ENCODE peak calls at places on chromosomes 2 and 18, in five cellular contexts. D is K562, S is HepG2, A is SK-N-SH, E is GM12878. C is an unnamed sample.

GRCh38 chr18:40935423-40935822 is 1019.6 kb upstream of the PIK3C3 start:
- DNase-seq in D (peak), S (peak), A (no peak), E (peak), C (no peak)

GRCh38 chr18:49911414-49911813 is 98.1 kb upstream of the ACAA2 start:
- DNase-seq in D (no peak), S (peak), A (no peak), E (no peak), C (no peak)

GRCh38 chr2:218859556-218859993 is at the start of gene WNT6:
- DNase-seq in D (peak), S (no peak), A (peak), E (no peak), C (no peak)

GRCh38 chr2:112726487-112727190 is 5.8 kb downstream of the NT5DC4 start:
- DNase-seq in D (peak), S (peak), A (peak), E (peak), C (peak)

GRCh38 chr2:98768765-98769476 is 38.0 kb upstream of the MGAT4A start:
- DNase-seq in D (no peak), S (peak), A (no peak), E (no peak), C (no peak)

GRCh38 chr2:23637011-23637778 is 252.2 kb downstream of the KLHL29 start:
- DNase-seq in D (no peak), S (no peak), A (peak), E (no peak), C (no peak)

GRCh38 chr2:6526093-6526824 is 339.4 kb downstream of the CMPK2 start:
- DNase-seq in D (no peak), S (peak), A (peak), E (peak), C (peak)

GRCh38 chr2:101406867-101407266 is 19.6 kb upstream of the CREG2 start:
- DNase-seq in D (no peak), S (no peak), A (no peak), E (no peak), C (no peak)

GRCh38 chr2:180705122-180705521 is 275.3 kb upstream of the UBE2E3 start:
- DNase-seq in D (no peak), S (no peak), A (no peak), E (no peak), C (no peak)

GRCh38 chr2:240624950-240625621 is at the start of gene GPR35:
- DNase-seq in D (peak), S (no peak), A (no peak), E (peak), C (no peak)

GRCh38 chr2:145836986-145837385 is 1317.1 kb upstream of the ZEB2 start:
- DNase-seq in D (no peak), S (no peak), A (no peak), E (no peak), C (no peak)

GRCh38 chr18:45549296-45549695 is 66.0 kb upstream of the SLC14A2 start:
- DNase-seq in D (no peak), S (no peak), A (no peak), E (no peak), C (no peak)

GRCh38 chr2:189369566-189369965 is 71.7 kb upstream of the WDR75 start:
- DNase-seq in D (no peak), S (no peak), A (no peak), E (no peak), C (no peak)

GRCh38 chr2:127695491-127696472 is 5.5 kb upstream of the SFT2D3 start:
- DNase-seq in D (no peak), S (no peak), A (peak), E (no peak), C (peak)

GRCh38 chr18:44955825-44956224 is 275.1 kb downstream of the SETBP1 start:
- DNase-seq in D (no peak), S (no peak), A (no peak), E (no peak), C (no peak)

GRCh38 chr2:3759331-3759730 is 56.0 kb downstream of the DCDC2C start:
- DNase-seq in D (no peak), S (no peak), A (no peak), E (no peak), C (no peak)

GRCh38 chr18:79915161-79916127 is 36.0 kb downstream of the SLC66A2 start:
- DNase-seq in D (no peak), S (no peak), A (peak), E (no peak), C (no peak)

GRCh38 chr2:231318954-231319353 is 76.6 kb upstream of the B3GNT7 start:
- DNase-seq in D (no peak), S (no peak), A (no peak), E (no peak), C (no peak)

GRCh38 chr2:48131503-48132293 is 225.4 kb upstream of the FBXO11 start:
- DNase-seq in D (peak), S (no peak), A (peak), E (no peak), C (no peak)

GRCh38 chr2:98036349-98037000 is 40.7 kb upstream of the TMEM131 start:
- DNase-seq in D (no peak), S (no peak), A (no peak), E (no peak), C (no peak)

GRCh38 chr2:127575941-127576432 is 40.5 kb downstream of the MYO7B start:
- DNase-seq in D (no peak), S (no peak), A (no peak), E (no peak), C (no peak)

GRCh38 chr2:2769481-2770431 is 438.7 kb upstream of the MYT1L start:
- DNase-seq in D (no peak), S (no peak), A (peak), E (no peak), C (no peak)

GRCh38 chr2:102064679-102065674 is 73.2 kb downstream of the IL1R2 start:
- DNase-seq in D (peak), S (peak), A (peak), E (no peak), C (no peak)

GRCh38 chr2:74567862-74568261 is 13.3 kb downstream of the DOK1 start:
- DNase-seq in D (no peak), S (no peak), A (no peak), E (no peak), C (no peak)

GRCh38 chr2:167192833-167193232 is 304.6 kb downstream of the XIRP2 start:
- DNase-seq in D (no peak), S (no peak), A (no peak), E (no peak), C (no peak)

GRCh38 chr2:16853088-16853487 is 187.5 kb upstream of the CYRIA start:
- DNase-seq in D (no peak), S (no peak), A (no peak), E (no peak), C (no peak)

GRCh38 chr18:43396266-43396665 is 119.0 kb upstream of the SYT4 start:
- DNase-seq in D (no peak), S (no peak), A (peak), E (no peak), C (no peak)

DNA sequence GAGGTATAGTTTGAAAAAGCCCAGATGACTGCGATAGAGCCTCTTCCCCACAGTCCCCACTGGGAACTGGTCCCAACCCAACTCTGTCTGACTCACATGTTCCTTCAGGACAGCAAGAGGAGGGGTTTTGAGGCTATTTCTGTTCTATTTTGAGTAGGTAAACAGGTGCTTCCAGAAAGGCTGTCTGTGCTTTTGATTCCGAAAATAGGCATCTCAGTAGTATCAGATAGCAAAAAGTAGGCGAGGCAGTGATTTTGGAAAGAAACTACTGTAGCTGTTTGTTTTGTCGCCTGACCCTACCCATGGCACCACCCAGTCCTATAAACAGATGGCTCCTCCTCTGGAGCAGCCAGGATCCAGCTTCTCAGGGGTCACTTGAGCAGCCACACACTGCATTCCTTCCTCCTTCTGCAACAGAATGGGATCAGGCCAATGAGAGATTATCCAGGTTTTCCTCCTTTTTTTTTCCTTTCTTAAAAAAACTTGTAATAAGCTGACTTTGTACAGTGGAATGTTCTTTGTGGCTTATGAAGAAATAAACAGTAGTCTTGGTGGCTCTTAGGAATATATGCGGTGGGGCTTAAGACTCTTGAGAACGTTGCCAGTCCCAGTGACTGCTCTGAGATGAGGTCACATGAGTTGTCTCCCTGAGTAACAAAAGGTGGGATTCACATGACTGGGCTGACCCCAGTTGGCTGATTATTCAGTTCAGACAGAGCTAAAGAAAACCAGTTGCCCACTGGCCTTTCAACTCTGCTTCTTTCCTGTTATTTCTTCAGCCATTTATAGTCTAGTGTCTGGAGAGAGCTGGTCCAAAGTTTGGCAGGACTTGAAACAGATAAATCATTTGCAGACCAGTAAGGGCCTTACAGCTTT is 98.6 kb downstream of the KCNS3 start:
- DNase-seq in D (no peak), S (no peak), A (no peak), E (no peak), C (no peak)
- TF ChIP-seq POLR2AphosphoS5 in D (no peak), S (no peak), A (no peak), E (no peak), C (no peak)

GRCh38 chr2:72143441-72144356 is 4.0 kb downstream of the CYP26B1 start:
- DNase-seq in D (no peak), S (no peak), A (peak), E (no peak), C (no peak)

GRCh38 chr2:72146357-72147302 is 1.0 kb downstream of the CYP26B1 start:
- DNase-seq in D (no peak), S (no peak), A (peak), E (no peak), C (no peak)

GRCh38 chr2:72144412-72144745 is 3.3 kb downstream of the CYP26B1 start:
- DNase-seq in D (no peak), S (no peak), A (no peak), E (no peak), C (no peak)

GRCh38 chr2:72145658-72146329 is 1.9 kb downstream of the CYP26B1 start:
- DNase-seq in D (no peak), S (no peak), A (peak), E (no peak), C (no peak)

GRCh38 chr2:72144746-72145657 is 2.7 kb downstream of the CYP26B1 start:
- DNase-seq in D (no peak), S (peak), A (peak), E (no peak), C (peak)
- TF ChIP-seq MAX in D (no peak), S (no peak), A (no peak), E (no peak), C (peak)

GRCh38 chr18:34709631-34710429 is at the start of gene DTNA:
- DNase-seq in D (no peak), S (no peak), A (peak), E (no peak), C (no peak)

GRCh38 chr18:34709104-34709503 is 994 bp upstream of the DTNA start:
- DNase-seq in D (no peak), S (peak), A (no peak), E (no peak), C (no peak)

GRCh38 chr18:34707670-34708069 is 2.4 kb upstream of the DTNA start:
- DNase-seq in D (no peak), S (no peak), A (no peak), E (no peak), C (peak)

GRCh38 chr18:34704823-34705222 is 5.3 kb upstream of the DTNA start:
- DNase-seq in D (no peak), S (no peak), A (no peak), E (no peak), C (no peak)

DNA sequence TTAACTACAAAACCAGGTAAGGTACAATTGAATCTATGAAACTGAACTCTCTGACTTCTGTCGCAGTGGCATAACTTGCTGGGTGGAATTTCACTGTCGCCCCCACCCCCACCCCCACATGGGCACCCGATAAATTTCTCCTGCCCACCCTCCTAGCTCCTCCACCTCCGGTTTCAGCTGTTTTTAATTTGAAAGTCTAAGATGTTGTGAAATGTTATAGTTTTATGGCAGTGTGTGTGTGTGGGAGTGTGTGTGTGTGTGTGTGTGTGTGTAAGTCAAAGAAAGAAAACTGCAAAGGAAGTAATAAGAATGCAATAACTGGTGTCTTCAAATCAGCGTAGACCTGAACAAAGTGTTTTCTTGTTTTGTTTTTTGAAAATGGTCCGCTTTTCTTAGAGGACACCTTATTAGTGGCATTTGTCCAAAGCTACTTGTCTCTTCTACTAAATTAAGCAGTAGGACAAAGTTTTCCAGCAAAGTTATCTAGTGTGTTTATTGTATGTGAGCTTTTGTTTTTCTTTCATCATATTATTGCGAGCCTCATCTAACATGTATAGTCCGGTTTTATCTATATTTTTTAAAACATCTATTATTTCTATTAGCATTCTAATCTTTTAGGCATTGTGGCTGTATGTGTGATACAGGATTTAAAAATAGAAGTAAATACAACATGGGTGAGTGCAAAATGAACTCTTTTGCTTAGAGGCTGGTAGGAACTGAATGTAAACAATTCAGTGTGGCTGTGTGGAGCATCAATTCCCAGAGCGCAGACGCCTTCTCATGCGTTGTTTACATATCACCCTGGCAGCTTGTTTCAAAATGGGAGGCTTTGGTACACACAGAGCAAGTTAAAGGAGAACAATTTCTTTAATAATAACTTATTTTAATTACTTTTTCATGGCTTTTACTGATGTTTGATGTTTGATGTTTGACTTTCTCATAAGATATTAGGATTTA is 610 bp downstream of the DTNA start:
- DNase-seq in D (no peak), S (no peak), A (peak), E (no peak), C (no peak)
- TF ChIP-seq REST in D (no peak), S (no peak), A (no peak), E (no peak), C (no peak)

GRCh38 chr2:43340066-43340465 is 113.7 kb upstream of the ZFP36L2 start:
- DNase-seq in D (no peak), S (no peak), A (no peak), E (no peak), C (no peak)
- TF ChIP-seq POLR2AphosphoS5 in D (no peak), S (no peak), A (no peak), E (no peak), C (no peak)

GRCh38 chr2:216922170-216922780 is 62.4 kb upstream of the TNP1 start:
- DNase-seq in D (no peak), S (no peak), A (no peak), E (no peak), C (no peak)
- TF ChIP-seq MAX in D (no peak), S (no peak), A (no peak), E (no peak), C (no peak)

GRCh38 chr2:177256026-177256425 is 8.5 kb downstream of the NFE2L2 start:
- DNase-seq in D (no peak), S (no peak), A (no peak), E (no peak), C (no peak)

GRCh38 chr2:177253704-177254103 is 10.8 kb downstream of the NFE2L2 start:
- DNase-seq in D (no peak), S (no peak), A (no peak), E (no peak), C (no peak)

GRCh38 chr2:177252808-177253531 is 11.6 kb downstream of the NFE2L2 start:
- DNase-seq in D (no peak), S (no peak), A (no peak), E (no peak), C (no peak)

GRCh38 chr2:177255227-177255601 is 9.3 kb downstream of the NFE2L2 start:
- DNase-seq in D (no peak), S (no peak), A (no peak), E (no peak), C (no peak)

DNA sequence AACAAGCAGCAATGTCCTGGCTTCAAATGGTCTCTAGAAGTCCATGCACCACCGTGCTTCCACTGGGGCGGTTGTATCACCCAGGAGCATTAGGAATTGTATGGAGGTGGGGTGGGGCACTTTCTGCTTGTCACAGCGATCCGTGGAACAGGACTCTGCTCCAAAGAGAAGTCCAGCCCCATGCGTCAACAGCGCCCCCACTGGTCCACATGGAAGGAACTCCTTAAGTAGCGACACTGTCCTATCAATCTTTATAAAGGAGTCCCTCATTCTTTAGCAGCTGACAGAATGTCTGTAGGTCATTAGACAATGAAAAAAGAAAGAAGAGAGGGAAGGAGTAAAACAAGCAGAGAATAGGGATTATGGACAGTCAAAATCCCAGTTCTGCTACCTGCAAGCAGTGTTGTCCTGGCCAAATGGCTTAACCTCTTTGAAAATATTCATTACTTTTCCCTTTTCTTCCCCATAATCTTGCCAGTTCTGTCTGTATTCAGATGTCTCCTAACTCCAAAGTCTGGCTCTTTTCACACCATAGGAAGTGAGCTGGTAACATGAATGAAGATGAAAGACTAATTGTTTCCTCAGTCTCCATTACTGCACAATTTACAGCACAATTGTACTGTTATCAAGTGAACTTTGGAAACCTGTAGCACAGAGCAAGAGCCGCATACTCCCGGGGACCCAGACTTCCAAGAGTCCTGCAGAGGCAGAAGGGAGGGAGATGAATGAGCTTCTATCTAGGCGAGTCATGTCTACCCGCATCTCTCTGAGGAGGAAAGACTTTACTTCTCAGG is 9.9 kb downstream of the NFE2L2 start:
- DNase-seq in D (peak), S (peak), A (peak), E (no peak), C (peak)
- TF ChIP-seq REST in D (no peak), S (no peak), A (no peak), E (no peak), C (no peak)

DNA sequence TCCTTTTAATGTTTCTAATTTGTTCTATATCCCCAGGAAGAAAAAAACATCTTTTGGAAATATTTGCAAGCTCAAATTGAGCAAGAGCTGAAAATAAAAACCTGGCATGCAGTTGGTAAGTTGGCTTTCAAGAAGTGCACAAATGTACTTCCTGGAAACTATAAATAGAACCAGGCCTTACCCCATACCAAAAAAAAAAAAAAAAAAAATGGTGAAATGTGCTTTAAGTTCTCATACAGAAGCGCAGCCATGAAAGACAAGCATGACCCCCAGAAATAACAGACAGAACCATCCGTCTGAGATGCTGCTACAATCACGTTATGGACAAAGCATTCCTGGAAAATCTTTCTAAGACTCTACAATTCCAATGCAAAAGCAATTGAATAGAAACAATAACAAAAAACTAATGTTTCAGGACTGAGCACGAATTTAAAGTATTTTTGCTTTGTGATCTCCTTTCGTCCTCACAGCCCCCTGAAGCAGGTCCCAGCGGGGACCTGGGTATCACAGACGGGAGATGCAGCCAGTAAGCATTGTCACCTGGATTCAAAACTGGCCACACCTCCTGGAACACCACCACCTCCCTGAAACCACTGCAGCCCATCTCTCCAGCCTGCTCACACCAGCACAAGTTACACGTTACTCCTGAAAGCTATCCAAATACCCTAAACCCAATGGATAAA is 178.3 kb downstream of the HDAC4 start:
- DNase-seq in D (no peak), S (no peak), A (no peak), E (no peak), C (no peak)
- TF ChIP-seq POLR2AphosphoS5 in D (no peak), S (no peak), A (no peak), E (no peak), C (no peak)